ENCODE peak calls at places on chromosomes 12 and 14, in nine cellular contexts. D is transverse colon, M is heart left ventricle, S is fibroblast of lung, J is HCT116, P is thoracic aorta, Q is psoas muscle, C is ascending aorta, V is OCI-LY7. F is an unnamed sample.

GRCh38 chr12:132137483-132138125 is 6.5 kb downstream of the DDX51 start:
- DNase-seq in V (no peak), M (peak; percentile 10), P (no peak), S (peak; percentile 23), D (no peak), C (no peak), Q (no peak), J (no peak), F (no peak)

GRCh38 chr14:31964490-31964889 is 112.6 kb upstream of the ARHGAP5 start:
- DNase-seq in S (no peak), C (no peak), M (no peak), V (no peak), P (no peak), J (no peak), D (no peak), Q (no peak), F (no peak)

GRCh38 chr14:68784298-68784910 is 8.5 kb downstream of the ZFP36L1 start:
- DNase-seq in D (peak; percentile 87), Q (peak; percentile 69), S (peak; percentile 47), J (no peak), P (no peak), M (peak; percentile 37), V (no peak), C (no peak), F (peak; percentile 91)

GRCh38 chr12:41653386-41654110 is 465.4 kb downstream of the PDZRN4 start:
- DNase-seq in V (no peak), M (no peak), C (no peak), D (no peak), J (no peak), S (no peak), P (no peak), Q (no peak), F (no peak)

GRCh38 chr14:94171208-94171607 is 2.9 kb upstream of the PPP4R4 start:
- DNase-seq in M (no peak), S (peak; percentile 19), Q (peak; percentile 57), V (no peak), C (no peak), P (no peak), D (no peak), J (no peak), F (no peak)

GRCh38 chr12:80472912-80473500 is 29.0 kb downstream of the PTPRQ start:
- DNase-seq in M (no peak), P (no peak), J (peak; percentile 53), C (no peak), D (no peak), Q (peak; percentile 43), V (peak; percentile 69), S (peak; percentile 78), F (no peak)

GRCh38 chr12:77062846-77063461 is 2.4 kb downstream of the E2F7 start:
- DNase-seq in S (peak; percentile 97), Q (no peak), D (no peak), J (no peak), C (no peak), M (no peak), V (no peak), P (no peak), F (no peak)

GRCh38 chr12:31629756-31630732 is 29.4 kb upstream of the ETFBKMT start:
- DNase-seq in S (peak; percentile 83), D (no peak), Q (peak; percentile 57), V (no peak), C (no peak), M (peak; percentile 58), J (no peak), P (no peak), F (no peak)

GRCh38 chr12:110744176-110744575 is 1.5 kb upstream of the PPP1CC start:
- DNase-seq in M (peak; percentile 36), J (no peak), D (no peak), S (peak; percentile 68), V (no peak), Q (peak; percentile 61), C (no peak), P (no peak), F (no peak)

DNA sequence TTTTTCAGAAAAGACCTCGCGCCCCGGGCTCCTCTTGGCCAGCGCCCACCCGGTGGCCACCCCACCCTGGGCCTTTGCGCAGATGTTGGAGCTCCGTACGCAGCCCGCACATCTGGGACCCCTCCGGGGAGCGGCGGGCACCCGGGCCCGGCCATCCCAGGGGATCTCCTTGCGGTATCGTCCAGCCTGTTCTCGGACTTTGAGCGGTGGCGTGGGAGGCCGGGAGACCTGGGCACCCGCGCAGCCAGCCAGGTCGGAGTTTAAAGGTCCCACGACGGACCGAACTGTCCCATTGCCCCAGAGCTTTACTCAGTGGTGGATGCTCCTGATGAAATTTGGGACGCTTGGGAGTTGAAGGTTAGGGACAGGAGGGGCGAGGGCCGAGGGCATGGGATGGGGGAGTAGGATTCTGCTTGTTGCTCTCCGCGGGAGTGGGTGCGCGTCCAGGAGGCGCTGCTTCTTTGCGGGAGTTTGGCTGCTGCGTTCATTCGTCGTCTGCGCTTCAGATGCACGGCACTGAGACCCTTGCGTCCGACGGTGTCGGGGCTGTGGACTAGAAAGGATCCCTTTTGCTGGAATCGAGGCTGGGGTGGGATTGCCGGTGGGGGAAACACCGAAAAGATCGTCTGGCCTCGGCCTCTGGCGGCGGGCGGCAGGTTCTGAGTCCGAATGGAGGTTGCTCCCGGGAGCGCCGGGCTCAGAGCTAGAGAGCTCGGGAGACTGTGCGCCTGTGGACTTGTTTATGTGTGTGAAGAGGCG is 1.4 kb downstream of the NTF3 start:
- DNase-seq in S (peak; percentile 23), C (no peak), J (no peak), Q (no peak), V (no peak), M (peak; percentile 40), D (no peak), P (no peak), F (peak; percentile 92)
- H3K4me3 ChIP-seq in S (peak overlapping the region; percentile 39), C (peak overlapping the region; percentile 64), J (no peak overlapping the region), Q (peak overlapping the region; percentile 63), V (peak overlapping the region; percentile 93), M (peak overlapping the region; percentile 67), D (peak overlapping the region; percentile 26), P (peak overlapping the region; percentile 82), F (peak overlapping the region; percentile 41)

GRCh38 chr12:46386360-46386867 is 13.8 kb upstream of the SLC38A2 start:
- DNase-seq in M (no peak), D (no peak), V (no peak), P (no peak), S (peak; percentile 98), Q (no peak), C (no peak), J (no peak), F (no peak)
- H3K27ac ChIP-seq in M (peak overlapping the region; percentile 100), D (peak overlapping the region; percentile 99), V (peak overlapping the region; percentile 59), P (peak overlapping the region; percentile 79), S (peak overlapping the region; percentile 98), Q (peak overlapping the region; percentile 98), C (peak overlapping the region; percentile 83), J (peak overlapping the region; percentile 94), F (peak overlapping the region; percentile 100)

GRCh38 chr12:59444932-59445331 is 150.9 kb upstream of the SLC16A7 start:
- DNase-seq in P (no peak), D (no peak), V (no peak), C (no peak), J (no peak), Q (no peak), M (no peak), S (peak; percentile 14), F (no peak)
- H3K4me1 ChIP-seq in P (no peaks in the 10 kb centered on the region), D (no peaks in the 10 kb centered on the region), V (no peaks in the 10 kb centered on the region), C (no peaks in the 10 kb centered on the region), J (no peaks in the 10 kb centered on the region), Q (no peaks in the 10 kb centered on the region), M (no peaks in the 10 kb centered on the region), S (no peaks in the 10 kb centered on the region), F (no peaks in the 10 kb centered on the region)

GRCh38 chr14:56172074-56172473 is 53.9 kb downstream of the PELI2 start:
- DNase-seq in P (no peak), V (no peak), J (no peak), Q (no peak), S (no peak), D (no peak), C (no peak), M (no peak), F (no peak)
- H3K4me3 ChIP-seq in P (no peak overlapping the region), V (no peak overlapping the region), J (no peak overlapping the region), Q (no peak overlapping the region), S (no peak overlapping the region), D (no peak overlapping the region), C (no peak overlapping the region), M (no peak overlapping the region), F (no peak overlapping the region)

DNA sequence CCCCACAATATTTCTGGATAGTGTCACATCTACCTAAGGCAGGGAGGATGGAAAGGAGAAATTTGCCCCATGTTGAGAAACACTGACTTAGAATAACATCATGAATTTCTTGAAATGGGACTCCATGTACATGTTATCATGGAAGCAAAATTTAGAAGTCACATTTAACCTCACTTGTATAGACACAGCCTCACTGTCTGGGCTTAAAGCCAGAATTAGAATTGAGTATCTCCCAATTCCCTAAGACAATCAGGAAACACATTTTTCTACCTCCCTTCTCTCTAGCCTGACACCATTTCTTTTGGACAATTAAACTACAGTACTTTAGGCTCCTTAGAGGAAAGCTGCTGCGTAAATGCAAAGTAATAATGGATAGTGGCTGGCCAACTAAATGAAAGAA is 795.6 kb downstream of the C12orf50 start:
- DNase-seq in V (no peak), D (no peak), J (no peak), S (peak; percentile 39), P (no peak), C (no peak), Q (no peak), M (no peak), F (no peak)
- H3K27ac ChIP-seq in V (no peak overlapping the region), D (no peak overlapping the region), J (no peak overlapping the region), S (no peak overlapping the region), P (no peak overlapping the region), C (no peak overlapping the region), Q (no peak overlapping the region), M (no peak overlapping the region), F (no peak overlapping the region)

GRCh38 chr14:103492572-103492971 is 30.1 kb downstream of the CKB start:
- DNase-seq in C (no peak), D (no peak), J (no peak), M (no peak), S (no peak), V (no peak), P (no peak), Q (no peak), F (no peak)

GRCh38 chr14:103488960-103489359 is 33.7 kb downstream of the CKB start:
- DNase-seq in P (no peak), Q (no peak), V (no peak), D (no peak), C (no peak), M (no peak), J (no peak), S (peak; percentile 56), F (no peak)

GRCh38 chr14:103488071-103488470 is 34.6 kb downstream of the CKB start:
- DNase-seq in D (no peak), Q (no peak), S (no peak), V (no peak), C (no peak), M (no peak), J (no peak), P (no peak), F (no peak)

GRCh38 chr14:103492156-103492555 is 30.5 kb downstream of the CKB start:
- DNase-seq in C (no peak), D (no peak), V (no peak), S (no peak), M (no peak), J (no peak), Q (no peak), P (no peak), F (no peak)

GRCh38 chr14:103491691-103492090 is 30.9 kb downstream of the CKB start:
- DNase-seq in C (no peak), Q (no peak), M (no peak), D (no peak), P (no peak), V (no peak), S (no peak), J (no peak), F (no peak)
- H3K4me1 ChIP-seq in C (no peaks in the 10 kb centered on the region), Q (peaks cover 55% of the 10 kb centered on the region), M (no peaks in the 10 kb centered on the region), D (no peaks in the 10 kb centered on the region), P (peaks cover 25% of the 10 kb centered on the region), V (no peaks in the 10 kb centered on the region), S (peaks cover 10% of the 10 kb centered on the region), J (no peaks in the 10 kb centered on the region), F (no peaks in the 10 kb centered on the region)

F was measured in right lobe of liver.